ENCODE peak calls at places on chromosome 1, in six cellular contexts. Y, V, C, R, E and H are unnamed samples.

GRCh38 chr1:239723821-239724367 is 337.5 kb downstream of the CHRM3 start:
- DNase-seq in Y (no peak), V (no peak), C (no peak), R (no peak), E (no peak), H (no peak)

GRCh38 chr1:25711555-25712298 is 88.3 kb upstream of the SELENON start:
- DNase-seq in Y (peak), V (no peak), C (no peak), R (no peak), E (no peak), H (peak)

GRCh38 chr1:15807121-15807520 is 328 bp downstream of the UQCRHL start:
- DNase-seq in Y (no peak), V (no peak), C (no peak), R (no peak), E (no peak), H (no peak)

GRCh38 chr1:42239555-42239954 is 75.0 kb upstream of the GUCA2A start:
- DNase-seq in Y (no peak), V (no peak), C (no peak), R (no peak), E (no peak), H (no peak)

GRCh38 chr1:4055677-4055967 is 155.6 kb upstream of the C1orf174 start:
- DNase-seq in Y (no peak), V (no peak), C (peak), R (no peak), E (no peak), H (no peak)

GRCh38 chr1:154497026-154497806 is 4.8 kb upstream of the TDRD10 start:
- DNase-seq in Y (no peak), V (no peak), C (no peak), R (peak), E (no peak), H (no peak)

GRCh38 chr1:18256318-18257235 is 149.0 kb downstream of the IGSF21 start:
- DNase-seq in Y (no peak), V (no peak), C (no peak), R (peak), E (no peak), H (peak)

GRCh38 chr1:36924282-36924791 is 110.0 kb downstream of the GRIK3 start:
- DNase-seq in Y (no peak), V (no peak), C (no peak), R (peak), E (no peak), H (peak)

GRCh38 chr1:46246548-46247432 is 773 bp upstream of the RAD54L start:
- DNase-seq in Y (peak), V (no peak), C (no peak), R (peak), E (peak), H (peak)

GRCh38 chr1:24914226-24915069 is 15.6 kb downstream of the RUNX3 start:
- DNase-seq in Y (no peak), V (no peak), C (no peak), R (no peak), E (no peak), H (peak)

GRCh38 chr1:86194491-86195034 is 38.0 kb upstream of the COL24A1 start:
- DNase-seq in Y (no peak), V (no peak), C (no peak), R (no peak), E (no peak), H (no peak)

GRCh38 chr1:32413507-32414185 is 19.4 kb upstream of the BSDC1 start:
- DNase-seq in Y (peak), V (no peak), C (no peak), R (peak), E (peak), H (peak)

GRCh38 chr1:47940779-47941178 is 56.4 kb downstream of the TRABD2B start:
- DNase-seq in Y (no peak), V (no peak), C (peak), R (no peak), E (no peak), H (no peak)

GRCh38 chr1:200710166-200710565 is 28.5 kb upstream of the CAMSAP2 start:
- DNase-seq in Y (no peak), V (no peak), C (no peak), R (no peak), E (no peak), H (no peak)

GRCh38 chr1:37094302-37094701 is 60.0 kb upstream of the GRIK3 start:
- DNase-seq in Y (no peak), V (no peak), C (no peak), R (no peak), E (no peak), H (no peak)